ENCODE peak calls at places on chromosomes 5 and 9, in four cellular contexts. One of them, this sample, is unnamed. For H3K4me1, the result is how much of the 10 kb centered on the place peaks cover.

GRCh38 chr5:98933446-98934072 is 4.8 kb upstream of the CHD1 start:
- DNase-seq in ovary: no peak
- DNase-seq in thyroid gland: no peak
- DNase-seq in A549: no peak
- DNase-seq in this sample: no peak

GRCh38 chr5:83077662-83078261 is 415 bp downstream of the XRCC4 start:
- DNase-seq in ovary: no peak
- DNase-seq in thyroid gland: no peak
- DNase-seq in A549: no peak
- DNase-seq in this sample: no peak

GRCh38 chr9:132555528-132555927 is 26.9 kb upstream of the BARHL1 start:
- DNase-seq in ovary: no peak
- DNase-seq in thyroid gland: no peak
- DNase-seq in A549: no peak
- DNase-seq in this sample: no peak

GRCh38 chr9:33306037-33306436 is 15.7 kb downstream of the NFX1 start:
- DNase-seq in ovary: no peak
- DNase-seq in thyroid gland: no peak
- DNase-seq in A549: no peak
- DNase-seq in this sample: no peak

GRCh38 chr5:168699002-168699401 is 119.8 kb upstream of the PANK3 start:
- DNase-seq in ovary: no peak
- DNase-seq in thyroid gland: no peak
- DNase-seq in A549: no peak
- DNase-seq in this sample: no peak

GRCh38 chr5:142327111-142327842 is 2.5 kb upstream of the SPRY4 start:
- DNase-seq in ovary: no peak
- DNase-seq in thyroid gland: no peak
- DNase-seq in A549: no peak
- DNase-seq in this sample: no peak

GRCh38 chr9:124475158-124475867 is 25.1 kb downstream of the ADGRD2 start:
- DNase-seq in ovary: no peak
- DNase-seq in thyroid gland: no peak
- DNase-seq in A549: no peak
- DNase-seq in this sample: no peak

GRCh38 chr5:74201334-74202081 is 439.0 kb downstream of the ENC1 start:
- DNase-seq in ovary: no peak
- DNase-seq in thyroid gland: peak
- DNase-seq in A549: no peak
- DNase-seq in this sample: peak

GRCh38 chr9:91948061-91948422 is 2.0 kb downstream of the ROR2 start:
- DNase-seq in ovary: no peak
- DNase-seq in thyroid gland: no peak
- DNase-seq in A549: no peak
- DNase-seq in this sample: no peak

GRCh38 chr5:107572800-107573368 is 97.9 kb downstream of the EFNA5 start:
- DNase-seq in ovary: no peak
- DNase-seq in thyroid gland: no peak
- DNase-seq in A549: no peak
- DNase-seq in this sample: no peak

GRCh38 chr5:116532762-116533525 is 41.7 kb downstream of the SEMA6A start:
- DNase-seq in ovary: no peak
- DNase-seq in thyroid gland: no peak
- DNase-seq in A549: no peak
- DNase-seq in this sample: no peak

GRCh38 chr9:123262338-123262737 is 6.0 kb downstream of the STRBP start:
- DNase-seq in ovary: no peak
- DNase-seq in thyroid gland: no peak
- DNase-seq in A549: no peak
- DNase-seq in this sample: no peak

GRCh38 chr9:117718701-117719100 is 14.5 kb downstream of the TLR4 start:
- DNase-seq in ovary: no peak
- DNase-seq in thyroid gland: no peak
- DNase-seq in A549: no peak
- DNase-seq in this sample: no peak

GRCh38 chr9:34254141-34254913 is 74.7 kb downstream of the KIF24 start:
- DNase-seq in ovary: peak
- DNase-seq in thyroid gland: no peak
- DNase-seq in A549: peak
- DNase-seq in this sample: peak

GRCh38 chr9:98897745-98898144 is 46.0 kb upstream of the COL15A1 start:
- DNase-seq in ovary: no peak
- DNase-seq in thyroid gland: no peak
- DNase-seq in A549: no peak
- DNase-seq in this sample: no peak

GRCh38 chr5:140221697-140222223 is 46.8 kb downstream of the CYSTM1 start:
- DNase-seq in ovary: no peak
- DNase-seq in thyroid gland: peak
- DNase-seq in A549: peak
- DNase-seq in this sample: no peak

GRCh38 chr5:135105105-135105484 is 71.1 kb upstream of the PITX1 start:
- DNase-seq in ovary: no peak
- DNase-seq in thyroid gland: no peak
- DNase-seq in A549: no peak
- DNase-seq in this sample: no peak

GRCh38 chr5:12272389-12272788 is 368.1 kb upstream of the CTNND2 start:
- DNase-seq in ovary: no peak
- DNase-seq in thyroid gland: no peak
- DNase-seq in A549: no peak
- DNase-seq in this sample: no peak

GRCh38 chr9:101736723-101737122 is 1.7 kb downstream of the GRIN3A start:
- DNase-seq in ovary: no peak
- DNase-seq in thyroid gland: no peak
- DNase-seq in A549: no peak
- DNase-seq in this sample: no peak

GRCh38 chr5:132136906-132137305 is 63.3 kb downstream of the CSF2 start:
- DNase-seq in ovary: no peak
- DNase-seq in thyroid gland: no peak
- DNase-seq in A549: no peak
- DNase-seq in this sample: peak

GRCh38 chr9:38067611-38067891 is 1.5 kb downstream of the SHB start:
- DNase-seq in ovary: no peak
- DNase-seq in thyroid gland: peak
- DNase-seq in A549: no peak
- DNase-seq in this sample: no peak

GRCh38 chr5:102581011-102581410 is 82.2 kb upstream of the SLCO6A1 start:
- DNase-seq in ovary: no peak
- DNase-seq in thyroid gland: no peak
- DNase-seq in A549: no peak
- DNase-seq in this sample: no peak

GRCh38 chr9:112174965-112175795 is at the start of gene SUSD1:
- DNase-seq in ovary: no peak
- DNase-seq in thyroid gland: peak
- DNase-seq in A549: no peak
- DNase-seq in this sample: no peak

GRCh38 chr5:99020698-99021048 is 91.9 kb upstream of the CHD1 start:
- DNase-seq in ovary: no peak
- DNase-seq in thyroid gland: no peak
- DNase-seq in A549: no peak
- DNase-seq in this sample: no peak

GRCh38 chr5:57889558-57889957 is 406.9 kb upstream of the ACTBL2 start:
- DNase-seq in ovary: no peak
- DNase-seq in thyroid gland: no peak
- DNase-seq in A549: peak
- DNase-seq in this sample: peak

GRCh38 chr5:33513786-33514185 is 73.0 kb downstream of the TARS1 start:
- DNase-seq in ovary: no peak
- DNase-seq in thyroid gland: no peak
- DNase-seq in A549: no peak
- DNase-seq in this sample: no peak

GRCh38 chr9:115864581-115864980 is 289.0 kb upstream of the PAPPA start:
- DNase-seq in ovary: no peak
- DNase-seq in thyroid gland: no peak
- DNase-seq in A549: no peak
- DNase-seq in this sample: no peak

GRCh38 chr5:167839065-167839464 is 452.4 kb upstream of the WWC1 start:
- DNase-seq in ovary: no peak
- DNase-seq in thyroid gland: no peak
- DNase-seq in A549: no peak
- DNase-seq in this sample: peak

GRCh38 chr9:18126776-18127175 is 347.2 kb upstream of the ADAMTSL1 start:
- DNase-seq in ovary: no peak
- DNase-seq in thyroid gland: no peak
- DNase-seq in A549: no peak
- DNase-seq in this sample: no peak

GRCh38 chr5:73296772-73297171 is 123.8 kb downstream of the TMEM174 start:
- DNase-seq in ovary: no peak
- DNase-seq in thyroid gland: no peak
- DNase-seq in A549: no peak
- DNase-seq in this sample: no peak

GRCh38 chr9:112074250-112075008 is 100.7 kb downstream of the SUSD1 start:
- DNase-seq in ovary: peak
- DNase-seq in thyroid gland: peak
- DNase-seq in A549: no peak
- DNase-seq in this sample: peak

GRCh38 chr9:35960029-35960655 is 2.2 kb upstream of the OR2S2 start:
- DNase-seq in ovary: no peak
- DNase-seq in thyroid gland: no peak
- DNase-seq in A549: no peak
- DNase-seq in this sample: no peak

GRCh38 chr9:80326105-80326504 is 754.3 kb downstream of the TLE4 start:
- DNase-seq in ovary: no peak
- DNase-seq in thyroid gland: peak
- DNase-seq in A549: no peak
- DNase-seq in this sample: no peak

GRCh38 chr5:139839918-139840317 is 44.3 kb downstream of the PSD2 start:
- DNase-seq in ovary: no peak
- DNase-seq in thyroid gland: no peak
- DNase-seq in A549: no peak
- DNase-seq in this sample: no peak

GRCh38 chr9:135604437-135605237 is 34.7 kb downstream of the GLT6D1 start:
- DNase-seq in ovary: no peak
- DNase-seq in thyroid gland: no peak
- DNase-seq in A549: no peak
- DNase-seq in this sample: no peak

GRCh38 chr5:33588654-33589372 is 148.0 kb downstream of the TARS1 start:
- DNase-seq in ovary: no peak
- DNase-seq in thyroid gland: peak
- DNase-seq in A549: peak
- DNase-seq in this sample: no peak

GRCh38 chr5:78899922-78900362 is 85.2 kb downstream of the ARSB start:
- DNase-seq in ovary: no peak
- DNase-seq in thyroid gland: peak
- DNase-seq in A549: peak
- DNase-seq in this sample: no peak

GRCh38 chr5:40401281-40401680 is 278.4 kb upstream of the PTGER4 start:
- DNase-seq in ovary: no peak
- DNase-seq in thyroid gland: no peak
- DNase-seq in A549: no peak
- DNase-seq in this sample: no peak

GRCh38 chr9:130607640-130608420 is 28.5 kb downstream of the FUBP3 start:
- DNase-seq in ovary: no peak
- DNase-seq in thyroid gland: peak
- DNase-seq in A549: no peak
- DNase-seq in this sample: no peak
- H3K27ac ChIP-seq in ovary: no peak
- H3K27ac ChIP-seq in thyroid gland: peak
- H3K27ac ChIP-seq in A549: no peak
- H3K27ac ChIP-seq in this sample: no peak

GRCh38 chr9:84490206-84490605 is 149.6 kb upstream of the SLC28A3 start:
- DNase-seq in ovary: no peak
- DNase-seq in thyroid gland: no peak
- DNase-seq in A549: no peak
- DNase-seq in this sample: no peak

GRCh38 chr9:84493284-84493947 is 152.9 kb upstream of the SLC28A3 start:
- DNase-seq in ovary: no peak
- DNase-seq in thyroid gland: no peak
- DNase-seq in A549: no peak
- DNase-seq in this sample: no peak
- TF ChIP-seq CTCF in ovary: no peak
- TF ChIP-seq CTCF in thyroid gland: no peak
- TF ChIP-seq CTCF in A549: no peak
- TF ChIP-seq CTCF in this sample: peak

DNA sequence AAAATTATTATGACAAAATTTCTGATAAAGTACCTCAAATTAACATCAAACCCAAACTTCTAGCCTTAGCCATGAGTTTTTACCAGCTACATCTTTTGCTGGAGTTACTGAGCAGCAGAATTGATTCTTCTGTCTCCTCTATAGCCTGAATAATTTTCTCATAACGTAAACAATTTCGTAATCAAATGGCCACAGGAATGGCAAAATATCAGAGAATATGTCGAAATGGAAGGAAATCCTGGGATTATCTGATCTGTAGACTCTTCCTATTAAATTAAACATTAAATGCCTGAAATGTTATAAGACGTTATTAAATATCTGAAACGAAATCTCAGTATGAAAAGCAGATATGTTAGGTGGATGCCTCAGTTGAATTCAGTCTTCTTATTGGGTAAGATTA is 41.1 kb downstream of the LURAP1L start:
- DNase-seq in ovary: no peak
- DNase-seq in thyroid gland: no peak
- DNase-seq in A549: no peak
- DNase-seq in this sample: no peak
- H3K4me1 ChIP-seq in ovary: under half
- H3K4me1 ChIP-seq in thyroid gland: under half
- H3K4me1 ChIP-seq in A549: half or more
- H3K4me1 ChIP-seq in this sample: under half

DNA sequence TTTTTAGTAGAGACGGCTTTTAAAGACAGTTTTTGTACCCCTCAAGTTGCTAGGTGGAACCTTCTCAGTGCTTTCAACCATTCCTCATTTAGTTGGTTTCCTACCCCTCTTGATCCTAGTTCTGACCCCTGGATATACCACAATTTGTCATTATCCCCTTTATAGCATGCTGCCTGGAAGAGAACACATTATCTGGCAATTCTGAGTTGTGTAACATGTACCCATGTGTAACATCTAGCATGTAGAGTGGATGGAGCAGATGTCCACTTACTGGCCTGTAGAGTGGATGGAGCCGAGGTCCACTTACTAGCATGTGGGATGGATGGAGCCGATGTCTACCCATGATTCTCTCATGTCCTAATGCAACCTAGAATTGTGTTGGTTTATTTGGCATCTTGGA is 7.5 kb downstream of the SLC36A1 start:
- DNase-seq in ovary: no peak
- DNase-seq in thyroid gland: no peak
- DNase-seq in A549: no peak
- DNase-seq in this sample: no peak
- H3K27ac ChIP-seq in ovary: no peak
- H3K27ac ChIP-seq in thyroid gland: no peak
- H3K27ac ChIP-seq in A549: no peak
- H3K27ac ChIP-seq in this sample: no peak

This sample was measured in foreskin keratinocyte.